ENCODE peak calls at places on chromosomes 5 and 9, in eight cellular contexts. S is heart right ventricle, C is SK-N-SH, H is bronchial epithelial cell, L is ovary, P is psoas muscle, A is heart left ventricle, K is HCT116. T is an unnamed sample. For H3K36me3, the result is how much of the 10 kb centered on the place peaks cover.

GRCh38 chr5:39331993-39332392 is 32.3 kb downstream of the C9 start:
- DNase-seq in C (no peak), A (no peak), L (no peak), S (no peak), H (no peak), K (no peak), P (no peak), T (no peak)

GRCh38 chr5:174608631-174609097 is 115.7 kb upstream of the MSX2 start:
- DNase-seq in C (peak), H (no peak), A (peak), P (no peak), K (peak), S (peak), L (no peak), T (no peak)

GRCh38 chr9:131593255-131593820 is 48.0 kb downstream of the PRRT1B start:
- DNase-seq in P (no peak), K (no peak), L (no peak), S (no peak), C (no peak), H (no peak), A (no peak), T (no peak)

GRCh38 chr9:126707083-126707482 is 93.4 kb downstream of the LMX1B start:
- DNase-seq in L (no peak), P (no peak), A (no peak), S (no peak), K (no peak), H (no peak), C (no peak), T (no peak)

GRCh38 chr9:2354216-2354615 is 267.4 kb upstream of the VLDLR start:
- DNase-seq in K (no peak), C (no peak), L (peak), A (no peak), S (no peak), P (no peak), H (no peak), T (no peak)

GRCh38 chr9:117734523-117735314 is 30.5 kb downstream of the TLR4 start:
- DNase-seq in H (peak), A (no peak), C (no peak), P (no peak), S (no peak), L (no peak), K (no peak), T (no peak)

GRCh38 chr9:14661421-14662059 is 31.7 kb downstream of the ZDHHC21 start:
- DNase-seq in S (no peak), A (no peak), P (no peak), K (no peak), L (no peak), H (peak), C (peak), T (no peak)

GRCh38 chr5:64229163-64229774 is 63.6 kb downstream of the RNF180 start:
- DNase-seq in S (no peak), H (peak), P (no peak), L (no peak), C (peak), K (no peak), A (no peak), T (no peak)

GRCh38 chr5:172380992-172381643 is 73.2 kb downstream of the SH3PXD2B start:
- DNase-seq in H (no peak), S (peak), K (no peak), P (peak), C (peak), A (peak), L (peak), T (no peak)

GRCh38 chr9:125743687-125744428 is 3.3 kb upstream of the PBX3 start:
- DNase-seq in K (no peak), S (no peak), L (no peak), P (no peak), A (no peak), C (no peak), H (no peak), T (no peak)

GRCh38 chr5:40399349-40399748 is 280.4 kb upstream of the PTGER4 start:
- DNase-seq in H (peak), C (no peak), P (no peak), L (no peak), S (no peak), A (no peak), K (no peak), T (no peak)

GRCh38 chr9:116904165-116904564 is 217.1 kb downstream of the TRIM32 start:
- DNase-seq in H (no peak), A (no peak), S (no peak), L (no peak), P (no peak), K (no peak), C (no peak), T (no peak)

GRCh38 chr9:111825468-111826145 is 30.9 kb upstream of the SHOC1 start:
- DNase-seq in S (no peak), L (no peak), A (no peak), C (no peak), H (peak), P (no peak), K (no peak), T (no peak)

GRCh38 chr5:123289210-123289609 is 134.0 kb downstream of the CEP120 start:
- DNase-seq in S (no peak), K (no peak), H (no peak), L (no peak), A (no peak), P (no peak), C (no peak), T (no peak)

GRCh38 chr5:110361501-110361900 is 365.0 kb downstream of the TMEM232 start:
- DNase-seq in P (no peak), K (no peak), H (no peak), C (no peak), S (no peak), A (no peak), L (no peak), T (no peak)

GRCh38 chr9:18922161-18922910 is 110.7 kb downstream of the SAXO1 start:
- DNase-seq in L (no peak), A (no peak), H (no peak), K (no peak), P (no peak), C (peak), S (no peak), T (no peak)

GRCh38 chr5:136249678-136250266 is 56.8 kb upstream of the SMIM32 start:
- DNase-seq in C (peak), A (peak), S (peak), P (peak), K (peak), L (no peak), H (peak), T (no peak)

GRCh38 chr9:76868897-76869296 is 37.0 kb downstream of the PRUNE2 start:
- DNase-seq in C (no peak), P (no peak), L (no peak), A (no peak), H (peak), K (no peak), S (no peak), T (no peak)

GRCh38 chr9:132125944-132126720 is 35.7 kb upstream of the NTNG2 start:
- DNase-seq in K (no peak), C (no peak), H (no peak), L (no peak), P (no peak), A (no peak), S (no peak), T (no peak)

GRCh38 chr9:96868709-96869108 is 14.4 kb upstream of the ZNF782 start:
- DNase-seq in S (no peak), C (no peak), P (no peak), K (no peak), L (no peak), H (peak), A (no peak), T (no peak)

GRCh38 chr5:362978-363765 is 41.7 kb downstream of the AHRR start:
- DNase-seq in L (no peak), S (no peak), K (no peak), P (no peak), C (peak), H (no peak), A (no peak), T (no peak)

GRCh38 chr5:1368756-1369155 is 23.9 kb upstream of the CLPTM1L start:
- DNase-seq in L (no peak), K (no peak), C (no peak), S (no peak), A (no peak), P (no peak), H (no peak), T (no peak)

GRCh38 chr5:74209566-74209965 is 431.0 kb downstream of the ENC1 start:
- DNase-seq in K (no peak), S (no peak), L (no peak), A (no peak), H (no peak), P (no peak), C (no peak), T (no peak)

GRCh38 chr9:131419029-131419614 is 25.2 kb downstream of the PRRC2B start:
- DNase-seq in S (no peak), A (no peak), P (no peak), L (no peak), K (no peak), H (no peak), C (no peak), T (no peak)

GRCh38 chr5:116525680-116526079 is 48.9 kb downstream of the SEMA6A start:
- DNase-seq in P (no peak), A (no peak), C (no peak), H (no peak), L (no peak), K (no peak), S (no peak), T (no peak)

GRCh38 chr5:55919625-55920024 is 68.5 kb downstream of the IL31RA start:
- DNase-seq in S (no peak), C (no peak), P (no peak), K (no peak), H (no peak), L (no peak), A (no peak), T (no peak)

GRCh38 chr5:110321117-110321516 is 405.4 kb downstream of the TMEM232 start:
- DNase-seq in A (no peak), L (no peak), P (no peak), S (no peak), H (no peak), C (no peak), K (no peak), T (no peak)

GRCh38 chr5:143101134-143101533 is 302.4 kb downstream of the NR3C1 start:
- DNase-seq in H (no peak), K (no peak), L (no peak), S (no peak), P (no peak), C (no peak), A (no peak), T (peak)

GRCh38 chr9:107175039-107175438 is 108.0 kb upstream of the RAD23B start:
- DNase-seq in K (no peak), S (peak), H (peak), C (no peak), L (no peak), P (peak), A (peak), T (no peak)

GRCh38 chr9:72855890-72856523 is 96.8 kb downstream of the ALDH1A1 start:
- DNase-seq in L (no peak), P (no peak), K (no peak), H (no peak), A (no peak), C (no peak), S (no peak), T (no peak)

GRCh38 chr5:154211611-154212390 is 21.3 kb downstream of the GALNT10 start:
- DNase-seq in A (no peak), C (no peak), S (no peak), H (no peak), K (no peak), P (no peak), L (no peak), T (no peak)

GRCh38 chr9:89095755-89096154 is 82.9 kb downstream of the SHC3 start:
- DNase-seq in H (no peak), L (peak), A (no peak), P (no peak), S (no peak), C (no peak), K (no peak), T (no peak)

GRCh38 chr9:89097219-89097618 is 81.4 kb downstream of the SHC3 start:
- DNase-seq in A (no peak), C (no peak), K (no peak), S (no peak), H (no peak), L (no peak), P (no peak), T (no peak)

GRCh38 chr9:89093201-89093600 is 85.4 kb downstream of the SHC3 start:
- DNase-seq in P (no peak), C (no peak), S (no peak), H (no peak), A (no peak), L (no peak), K (no peak), T (no peak)

DNA sequence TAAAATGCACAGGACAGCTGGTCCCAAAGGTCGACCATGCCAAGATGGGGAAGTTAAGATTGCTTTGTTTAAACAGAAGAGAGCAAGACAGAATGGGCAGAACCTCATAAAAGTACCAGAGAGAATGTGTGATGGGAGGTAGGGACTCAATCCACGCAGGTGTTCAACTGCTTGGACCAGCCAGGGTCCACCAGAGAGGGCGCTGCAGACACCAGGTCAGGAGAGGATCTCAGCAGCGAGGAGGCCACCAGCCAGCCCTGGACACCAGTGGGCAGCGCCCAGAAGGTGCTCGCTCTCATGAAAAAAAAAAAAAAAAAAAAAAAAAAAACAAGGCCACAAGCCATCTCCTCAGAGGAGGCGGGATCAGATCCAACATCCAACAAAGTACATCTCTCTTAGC is 81.8 kb downstream of the SHC3 start:
- DNase-seq in L (no peak), H (no peak), C (no peak), A (no peak), P (no peak), K (no peak), S (no peak), T (no peak)
- TF ChIP-seq CTCF in L (no peak), H (no peak), C (peak), A (no peak), P (no peak), K (peak), S (no peak), T (peak)

GRCh38 chr9:135948873-135949665 is 12.1 kb downstream of the UBAC1 start:
- DNase-seq in H (no peak), P (no peak), K (no peak), C (no peak), S (no peak), L (no peak), A (no peak), T (no peak)
- H3K36me3 ChIP-seq in H (under half), P (under half), K (under half), C (half or more), S (half or more), L (under half), A (half or more), T (under half)

DNA sequence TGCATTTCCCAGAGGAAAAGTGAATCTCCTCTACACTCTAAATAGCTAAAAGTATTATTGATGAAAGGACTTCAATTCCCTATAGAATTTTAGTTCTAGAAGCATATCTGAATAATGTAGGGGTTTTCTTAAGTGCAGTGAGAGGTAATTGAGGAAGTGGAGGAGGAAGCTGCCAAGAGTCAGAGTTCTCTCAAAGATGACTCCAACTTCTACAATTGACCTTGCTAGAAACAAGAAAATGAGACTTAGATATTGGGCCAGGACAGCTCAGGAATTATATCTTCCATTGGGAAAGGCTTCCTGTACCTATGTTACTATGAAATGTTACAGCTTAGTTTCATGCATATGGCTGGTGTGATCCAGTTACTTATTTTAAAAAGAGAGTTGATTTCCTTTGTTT is 10.4 kb upstream of the F2R start:
- DNase-seq in P (no peak), C (no peak), H (no peak), A (no peak), L (no peak), K (no peak), S (no peak), T (no peak)
- TF ChIP-seq CTCF in P (no peak), C (no peak), H (no peak), A (no peak), L (no peak), K (no peak), S (no peak), T (no peak)

DNA sequence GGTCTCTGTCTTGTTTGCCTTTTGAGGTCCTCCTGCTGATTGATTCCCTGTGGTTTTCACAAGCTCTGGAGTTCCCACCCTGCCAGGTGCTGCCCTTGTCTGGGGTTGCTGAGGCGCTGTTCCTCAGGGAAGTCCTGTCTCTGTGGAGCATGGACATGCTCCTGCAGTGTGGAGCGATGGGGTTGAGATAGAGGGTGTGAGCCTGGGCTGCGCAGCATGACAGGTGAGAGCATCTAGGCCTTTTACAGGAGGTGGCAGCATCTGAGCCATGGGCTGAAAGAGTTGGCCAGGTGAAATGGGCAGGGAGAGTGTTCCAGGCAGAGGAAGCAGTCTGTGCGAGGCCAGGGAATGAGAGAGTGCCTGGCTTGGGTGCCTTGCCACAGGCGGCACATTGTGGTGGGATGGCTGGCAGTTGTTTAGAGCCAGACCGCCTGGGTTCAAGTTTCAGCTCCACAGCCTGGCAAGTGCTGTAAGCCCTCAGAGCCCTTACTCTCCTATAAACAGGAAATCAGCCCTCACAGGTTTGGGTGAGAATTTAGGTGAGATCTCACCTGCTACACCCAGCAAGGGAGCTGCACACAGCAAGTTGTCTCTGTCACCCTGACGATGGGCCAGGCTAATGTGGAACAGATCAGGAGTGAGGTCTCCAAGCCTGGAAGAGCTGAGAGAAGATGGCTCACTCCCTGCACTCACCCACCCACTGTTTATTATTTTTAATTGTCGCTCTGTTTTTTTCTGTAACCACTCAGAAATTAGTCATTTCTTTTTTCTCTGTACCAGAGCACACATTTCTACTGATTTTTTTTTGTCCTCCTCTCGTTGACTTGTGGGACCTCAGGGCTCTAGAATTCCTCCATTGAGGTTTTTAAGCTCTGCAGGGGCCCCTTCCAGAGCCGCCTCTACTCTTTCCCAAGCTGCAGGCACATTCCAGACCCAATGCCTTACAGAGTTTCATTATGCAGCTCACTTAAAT is 19.6 kb downstream of the TCOF1 start:
- DNase-seq in S (no peak), L (no peak), P (no peak), H (no peak), A (no peak), K (no peak), C (no peak), T (no peak)
- H3K36me3 ChIP-seq in S (half or more), L (under half), P (under half), H (under half), A (under half), K (half or more), C (half or more), T (half or more)

DNA sequence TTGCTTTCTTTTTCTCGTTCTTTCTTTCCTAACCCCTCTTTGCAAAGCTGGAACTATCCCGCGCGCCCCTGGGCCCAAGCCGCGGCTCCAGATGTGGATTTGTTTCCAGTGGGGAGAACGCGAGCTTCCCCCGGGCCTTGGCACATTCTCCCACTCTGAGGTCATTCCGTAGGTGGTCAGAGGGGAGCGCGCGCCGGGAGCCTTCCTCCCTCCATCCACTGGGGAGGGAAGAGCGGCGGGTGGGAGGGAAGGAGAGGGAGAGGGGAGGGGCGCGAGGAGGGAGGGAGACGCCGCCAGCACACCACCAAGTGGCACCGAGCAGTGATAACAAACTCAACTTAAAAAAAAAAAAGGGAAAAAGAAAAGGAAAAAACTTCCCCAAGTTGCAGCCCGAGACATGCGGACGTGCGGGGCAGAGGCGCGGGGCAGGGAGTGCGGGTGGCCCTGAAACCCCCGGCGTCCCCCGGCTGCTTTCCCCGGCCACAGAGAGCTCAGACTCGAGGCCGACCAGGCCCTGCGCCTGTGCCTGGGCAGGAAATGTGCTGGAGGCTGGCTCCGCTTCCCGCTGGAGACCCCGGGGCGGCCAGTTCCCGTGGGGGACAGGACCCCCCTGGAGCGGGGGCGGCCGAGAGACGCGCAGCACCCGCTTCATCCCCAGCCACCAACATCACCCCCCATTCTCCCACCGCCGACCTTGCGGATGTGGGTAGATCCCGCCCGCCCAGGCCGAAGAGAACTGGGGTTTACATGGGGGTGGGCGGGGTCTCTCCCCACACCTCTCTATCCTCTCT is 3.1 kb downstream of the IER5L start:
- DNase-seq in C (peak), K (peak), L (peak), A (peak), S (peak), P (peak), H (peak), T (peak)
- TF ChIP-seq CTCF in C (peak), K (peak), L (no peak), A (peak), S (no peak), P (no peak), H (peak), T (peak)

GRCh38 chr9:133967024-133967741 is 24.9 kb downstream of the VAV2 start:
- DNase-seq in L (no peak), H (peak), K (no peak), A (no peak), S (no peak), P (no peak), C (no peak), T (no peak)
- H3K36me3 ChIP-seq in L (under half), H (under half), K (under half), A (under half), S (under half), P (under half), C (under half), T (under half)

T was measured in GM06990.